ENCODE peak calls at places on chromosomes 3 and 15, in eight cellular contexts. One of them, this sample, is unnamed.

GRCh38 chr3:148218222-148218621 is 479.5 kb upstream of the AGTR1 start:
- DNase-seq in ovary: no peak
- DNase-seq in ureter: no peak
- DNase-seq in AG08396: no peak
- DNase-seq in activated CD4-positive, CD25-positive, alpha-beta regulatory T cell: no peak
- DNase-seq in lower lobe of right lung: no peak
- DNase-seq in fibroblast of villous mesenchyme: no peak
- DNase-seq in brain microvascular endothelial cell: no peak
- DNase-seq in this sample: no peak

GRCh38 chr3:174907628-174908407 is 48.7 kb downstream of the NAALADL2 start:
- DNase-seq in ureter: no peak
- DNase-seq in brain microvascular endothelial cell: no peak
- DNase-seq in activated CD4-positive, CD25-positive, alpha-beta regulatory T cell: no peak
- DNase-seq in ovary: no peak
- DNase-seq in fibroblast of villous mesenchyme: peak; percentile 7
- DNase-seq in AG08396: no peak
- DNase-seq in lower lobe of right lung: no peak
- DNase-seq in this sample: no peak

GRCh38 chr15:71562251-71562650 is 248.1 kb upstream of the NR2E3 start:
- DNase-seq in activated CD4-positive, CD25-positive, alpha-beta regulatory T cell: no peak
- DNase-seq in fibroblast of villous mesenchyme: peak; percentile 49
- DNase-seq in lower lobe of right lung: no peak
- DNase-seq in ureter: no peak
- DNase-seq in AG08396: no peak
- DNase-seq in ovary: no peak
- DNase-seq in brain microvascular endothelial cell: no peak
- DNase-seq in this sample: no peak

GRCh38 chr3:38579551-38580449 is 69.7 kb downstream of the SCN5A start:
- DNase-seq in AG08396: peak; percentile 56
- DNase-seq in ureter: peak; percentile 39
- DNase-seq in activated CD4-positive, CD25-positive, alpha-beta regulatory T cell: no peak
- DNase-seq in lower lobe of right lung: peak; percentile 8
- DNase-seq in brain microvascular endothelial cell: no peak
- DNase-seq in fibroblast of villous mesenchyme: no peak
- DNase-seq in ovary: no peak
- DNase-seq in this sample: peak; percentile 14

GRCh38 chr3:43473228-43473627 is 148.6 kb downstream of the ANO10 start:
- DNase-seq in ovary: no peak
- DNase-seq in ureter: no peak
- DNase-seq in brain microvascular endothelial cell: no peak
- DNase-seq in fibroblast of villous mesenchyme: no peak
- DNase-seq in lower lobe of right lung: no peak
- DNase-seq in activated CD4-positive, CD25-positive, alpha-beta regulatory T cell: no peak
- DNase-seq in AG08396: no peak
- DNase-seq in this sample: no peak

GRCh38 chr15:69338535-69339213 is 40.0 kb downstream of the PAQR5 start:
- DNase-seq in ovary: no peak
- DNase-seq in AG08396: no peak
- DNase-seq in brain microvascular endothelial cell: no peak
- DNase-seq in ureter: no peak
- DNase-seq in lower lobe of right lung: no peak
- DNase-seq in activated CD4-positive, CD25-positive, alpha-beta regulatory T cell: no peak
- DNase-seq in fibroblast of villous mesenchyme: no peak
- DNase-seq in this sample: no peak

GRCh38 chr3:120093119-120093922 is 926 bp downstream of the GSK3B start:
- DNase-seq in fibroblast of villous mesenchyme: peak; percentile 92
- DNase-seq in ovary: no peak
- DNase-seq in brain microvascular endothelial cell: no peak
- DNase-seq in ureter: no peak
- DNase-seq in activated CD4-positive, CD25-positive, alpha-beta regulatory T cell: no peak
- DNase-seq in lower lobe of right lung: no peak
- DNase-seq in AG08396: no peak
- DNase-seq in this sample: peak; percentile 89

GRCh38 chr3:56321383-56321782 is 146.9 kb downstream of the ERC2 start:
- DNase-seq in lower lobe of right lung: no peak
- DNase-seq in brain microvascular endothelial cell: no peak
- DNase-seq in ovary: no peak
- DNase-seq in activated CD4-positive, CD25-positive, alpha-beta regulatory T cell: no peak
- DNase-seq in ureter: no peak
- DNase-seq in fibroblast of villous mesenchyme: no peak
- DNase-seq in AG08396: no peak
- DNase-seq in this sample: no peak

GRCh38 chr3:124078978-124079911 is 87.3 kb upstream of the ROPN1 start:
- DNase-seq in activated CD4-positive, CD25-positive, alpha-beta regulatory T cell: no peak
- DNase-seq in ureter: no peak
- DNase-seq in AG08396: peak; percentile 41
- DNase-seq in ovary: peak; percentile 22
- DNase-seq in brain microvascular endothelial cell: peak; percentile 14
- DNase-seq in fibroblast of villous mesenchyme: peak; percentile 51
- DNase-seq in lower lobe of right lung: no peak
- DNase-seq in this sample: peak; percentile 24

GRCh38 chr3:59809750-59810444 is 760.1 kb upstream of the CFAP20DC start:
- DNase-seq in activated CD4-positive, CD25-positive, alpha-beta regulatory T cell: no peak
- DNase-seq in brain microvascular endothelial cell: peak; percentile 29
- DNase-seq in lower lobe of right lung: no peak
- DNase-seq in ovary: no peak
- DNase-seq in fibroblast of villous mesenchyme: peak; percentile 29
- DNase-seq in ureter: no peak
- DNase-seq in AG08396: peak; percentile 29
- DNase-seq in this sample: peak; percentile 61

GRCh38 chr3:54139630-54140029 is 17.3 kb downstream of the CACNA2D3 start:
- DNase-seq in ureter: no peak
- DNase-seq in activated CD4-positive, CD25-positive, alpha-beta regulatory T cell: no peak
- DNase-seq in brain microvascular endothelial cell: no peak
- DNase-seq in lower lobe of right lung: no peak
- DNase-seq in AG08396: no peak
- DNase-seq in fibroblast of villous mesenchyme: no peak
- DNase-seq in ovary: no peak
- DNase-seq in this sample: no peak

GRCh38 chr15:71588746-71589145 is 221.6 kb upstream of the NR2E3 start:
- DNase-seq in AG08396: peak; percentile 66
- DNase-seq in ovary: no peak
- DNase-seq in brain microvascular endothelial cell: peak; percentile 80
- DNase-seq in ureter: no peak
- DNase-seq in activated CD4-positive, CD25-positive, alpha-beta regulatory T cell: no peak
- DNase-seq in lower lobe of right lung: no peak
- DNase-seq in fibroblast of villous mesenchyme: peak; percentile 90
- DNase-seq in this sample: peak; percentile 63

GRCh38 chr3:18998069-18998468 is 150.2 kb upstream of the KCNH8 start:
- DNase-seq in lower lobe of right lung: no peak
- DNase-seq in fibroblast of villous mesenchyme: no peak
- DNase-seq in AG08396: no peak
- DNase-seq in brain microvascular endothelial cell: no peak
- DNase-seq in activated CD4-positive, CD25-positive, alpha-beta regulatory T cell: no peak
- DNase-seq in ovary: no peak
- DNase-seq in ureter: no peak
- DNase-seq in this sample: no peak

GRCh38 chr3:15716178-15716577 is 81.6 kb downstream of the ANKRD28 start:
- DNase-seq in activated CD4-positive, CD25-positive, alpha-beta regulatory T cell: no peak
- DNase-seq in AG08396: no peak
- DNase-seq in fibroblast of villous mesenchyme: no peak
- DNase-seq in brain microvascular endothelial cell: no peak
- DNase-seq in ovary: no peak
- DNase-seq in lower lobe of right lung: no peak
- DNase-seq in ureter: no peak
- DNase-seq in this sample: no peak

GRCh38 chr3:98039322-98040024 is 4.4 kb upstream of the GABRR3 start:
- DNase-seq in brain microvascular endothelial cell: peak; percentile 86
- DNase-seq in lower lobe of right lung: no peak
- DNase-seq in activated CD4-positive, CD25-positive, alpha-beta regulatory T cell: peak; percentile 8
- DNase-seq in AG08396: peak; percentile 63
- DNase-seq in ureter: no peak
- DNase-seq in fibroblast of villous mesenchyme: peak; percentile 87
- DNase-seq in ovary: peak; percentile 45
- DNase-seq in this sample: peak; percentile 85